ENCODE peak calls at places on chromosomes 12 and 14, in eight cellular contexts. L is WTC11; C is T-helper 2 cell; V is T-helper 17 cell; T is stimulated activated CD4-positive, alpha-beta T cell treated with anti-CD3 and anti-CD28 coated beads, Interleukin-2, amount 100 ng/mL, for 48 hours; B is posterior cingulate gyrus; X is Karpas-422; U is activated CD8-positive, alpha-beta memory T cell treated with anti-CD3 and anti-CD28 coated beads for 1 hour. G is an unnamed sample.

GRCh38 chr12:27501956-27502562 is 21.9 kb upstream of the PPFIBP1 start:
- DNase-seq in L (no peak), V (no peak), X (no peak), C (no peak), B (no peak), T (no peak), U (no peak), G (no peak)

GRCh38 chr12:98373019-98373554 is 142.3 kb upstream of the TMPO start:
- DNase-seq in X (peak), L (no peak), V (no peak), B (no peak), T (no peak), C (no peak), U (no peak), G (no peak)

GRCh38 chr14:55139696-55140509 is 10.9 kb downstream of the LGALS3 start:
- DNase-seq in B (no peak), X (no peak), V (no peak), U (no peak), T (no peak), C (no peak), L (no peak), G (no peak)

GRCh38 chr14:30299915-30300314 is 259.0 kb upstream of the G2E3 start:
- DNase-seq in B (no peak), L (no peak), T (no peak), V (no peak), X (no peak), C (no peak), U (no peak), G (no peak)

GRCh38 chr12:53413485-53414215 is 10.0 kb upstream of the AMHR2 start:
- DNase-seq in T (no peak), U (no peak), B (no peak), C (no peak), V (no peak), L (no peak), X (no peak), G (no peak)

GRCh38 chr12:6372403-6373003 is 2.9 kb downstream of the SCNN1A start:
- DNase-seq in T (no peak), U (no peak), X (no peak), B (no peak), L (no peak), C (no peak), V (no peak), G (no peak)

GRCh38 chr12:48221645-48222044 is 18.6 kb upstream of the OR10AD1 start:
- DNase-seq in U (no peak), X (no peak), T (no peak), C (no peak), V (no peak), B (no peak), L (no peak), G (no peak)

GRCh38 chr12:46523863-46524770 is 151.5 kb upstream of the SLC38A2 start:
- DNase-seq in V (no peak), C (peak), X (no peak), U (no peak), T (peak), L (no peak), B (no peak), G (no peak)

GRCh38 chr12:68317047-68317667 is 15.0 kb downstream of the MDM1 start:
- DNase-seq in B (no peak), U (no peak), L (no peak), V (no peak), C (no peak), T (peak), X (peak), G (no peak)

GRCh38 chr14:30770376-30770775 is 104.0 kb upstream of the COCH start:
- DNase-seq in L (no peak), X (no peak), T (no peak), B (no peak), V (no peak), U (no peak), C (no peak), G (no peak)

GRCh38 chr12:114780746-114781399 is 96.9 kb upstream of the TBX3 start:
- DNase-seq in T (no peak), X (no peak), C (no peak), U (no peak), B (no peak), V (no peak), L (no peak), G (no peak)

GRCh38 chr14:93115069-93115919 is 431 bp downstream of the ITPK1 start:
- DNase-seq in U (peak), L (peak), C (peak), V (peak), X (peak), T (peak), B (peak), G (peak)

GRCh38 chr12:6603095-6603567 is 4.0 kb downstream of the CHD4 start:
- DNase-seq in V (peak), T (no peak), X (no peak), B (no peak), C (no peak), U (no peak), L (no peak), G (no peak)

GRCh38 chr14:25396128-25396527 is 346.2 kb upstream of the STXBP6 start:
- DNase-seq in U (no peak), X (no peak), L (no peak), C (no peak), V (no peak), B (no peak), T (no peak), G (no peak)

GRCh38 chr14:91142214-91142668 is 28.4 kb downstream of the DGLUCY start:
- DNase-seq in B (no peak), U (no peak), V (no peak), T (no peak), X (peak), L (no peak), C (no peak), G (peak)